ENCODE peak calls at places on chromosomes 4 and X, in six cellular contexts. One of them, this sample, is unnamed.
A peak's percentile ranks its signal among the peaks of the same experiment; 100 is the strongest.

GRCh38 chr4:152180369-152180768 is 355.5 kb downstream of the FBXW7 start:
- DNase-seq in kidney: no peak
- DNase-seq in GM13976: no peak
- DNase-seq in progenitor cell of endocrine pancreas: no peak
- DNase-seq in body of pancreas: no peak
- DNase-seq in activated CD4-positive, alpha-beta T cell treated with anti-CD3 and anti-CD28 coated beads, Interleukin-2, amount 50 U/mL, for 48 hours: no peak
- DNase-seq in this sample: no peak

GRCh38 chr4:161714022-161714751 is 449.6 kb downstream of the FSTL5 start:
- DNase-seq in kidney: no peak
- DNase-seq in GM13976: no peak
- DNase-seq in progenitor cell of endocrine pancreas: no peak
- DNase-seq in body of pancreas: no peak
- DNase-seq in activated CD4-positive, alpha-beta T cell treated with anti-CD3 and anti-CD28 coated beads, Interleukin-2, amount 50 U/mL, for 48 hours: no peak
- DNase-seq in this sample: no peak

GRCh38 chr4:87007345-87008181 is 72.8 kb downstream of the AFF1 start:
- DNase-seq in kidney: peak; percentile 77
- DNase-seq in GM13976: no peak
- DNase-seq in progenitor cell of endocrine pancreas: no peak
- DNase-seq in body of pancreas: peak; percentile 58
- DNase-seq in activated CD4-positive, alpha-beta T cell treated with anti-CD3 and anti-CD28 coated beads, Interleukin-2, amount 50 U/mL, for 48 hours: peak; percentile 53
- DNase-seq in this sample: peak; percentile 66

GRCh38 chr4:96630839-96631238 is 790.9 kb downstream of the PDHA2 start:
- DNase-seq in kidney: no peak
- DNase-seq in GM13976: no peak
- DNase-seq in progenitor cell of endocrine pancreas: no peak
- DNase-seq in body of pancreas: no peak
- DNase-seq in activated CD4-positive, alpha-beta T cell treated with anti-CD3 and anti-CD28 coated beads, Interleukin-2, amount 50 U/mL, for 48 hours: no peak
- DNase-seq in this sample: no peak

GRCh38 chrX:30957753-30958152 is 68.7 kb upstream of the TAB3 start:
- DNase-seq in kidney: no peak
- DNase-seq in GM13976: no peak
- DNase-seq in progenitor cell of endocrine pancreas: no peak
- DNase-seq in body of pancreas: no peak
- DNase-seq in activated CD4-positive, alpha-beta T cell treated with anti-CD3 and anti-CD28 coated beads, Interleukin-2, amount 50 U/mL, for 48 hours: no peak
- DNase-seq in this sample: peak; percentile 45

GRCh38 chrX:2451456-2452316 is 49.1 kb downstream of the DHRSX start:
- DNase-seq in kidney: no peak
- DNase-seq in GM13976: no peak
- DNase-seq in progenitor cell of endocrine pancreas: no peak
- DNase-seq in body of pancreas: no peak
- DNase-seq in activated CD4-positive, alpha-beta T cell treated with anti-CD3 and anti-CD28 coated beads, Interleukin-2, amount 50 U/mL, for 48 hours: no peak
- DNase-seq in this sample: no peak

GRCh38 chr4:147826288-147826646 is 94.4 kb downstream of the ARHGAP10 start:
- DNase-seq in kidney: no peak
- DNase-seq in GM13976: no peak
- DNase-seq in progenitor cell of endocrine pancreas: no peak
- DNase-seq in body of pancreas: peak; percentile 73
- DNase-seq in activated CD4-positive, alpha-beta T cell treated with anti-CD3 and anti-CD28 coated beads, Interleukin-2, amount 50 U/mL, for 48 hours: no peak
- DNase-seq in this sample: no peak

GRCh38 chr4:124641715-124642380 is 70.7 kb downstream of the ANKRD50 start:
- DNase-seq in kidney: no peak
- DNase-seq in GM13976: no peak
- DNase-seq in progenitor cell of endocrine pancreas: no peak
- DNase-seq in body of pancreas: no peak
- DNase-seq in activated CD4-positive, alpha-beta T cell treated with anti-CD3 and anti-CD28 coated beads, Interleukin-2, amount 50 U/mL, for 48 hours: no peak
- DNase-seq in this sample: no peak

GRCh38 chr4:76997454-76997853 is 47.9 kb downstream of the SEPTIN11 start:
- DNase-seq in kidney: no peak
- DNase-seq in GM13976: no peak
- DNase-seq in progenitor cell of endocrine pancreas: no peak
- DNase-seq in body of pancreas: no peak
- DNase-seq in activated CD4-positive, alpha-beta T cell treated with anti-CD3 and anti-CD28 coated beads, Interleukin-2, amount 50 U/mL, for 48 hours: no peak
- DNase-seq in this sample: no peak

GRCh38 chr4:157204634-157205244 is 15.8 kb upstream of the GRIA2 start:
- DNase-seq in kidney: peak; percentile 65
- DNase-seq in GM13976: peak; percentile 57
- DNase-seq in progenitor cell of endocrine pancreas: no peak
- DNase-seq in body of pancreas: peak; percentile 58
- DNase-seq in activated CD4-positive, alpha-beta T cell treated with anti-CD3 and anti-CD28 coated beads, Interleukin-2, amount 50 U/mL, for 48 hours: peak; percentile 25
- DNase-seq in this sample: peak; percentile 9

GRCh38 chr4:164188236-164188635 is 565.7 kb upstream of the SMIM31 start:
- DNase-seq in kidney: peak; percentile 63
- DNase-seq in GM13976: no peak
- DNase-seq in progenitor cell of endocrine pancreas: no peak
- DNase-seq in body of pancreas: no peak
- DNase-seq in activated CD4-positive, alpha-beta T cell treated with anti-CD3 and anti-CD28 coated beads, Interleukin-2, amount 50 U/mL, for 48 hours: no peak
- DNase-seq in this sample: no peak

GRCh38 chr4:140092094-140092820 is 61.7 kb downstream of the MAML3 start:
- DNase-seq in kidney: peak; percentile 73
- DNase-seq in GM13976: no peak
- DNase-seq in progenitor cell of endocrine pancreas: no peak
- DNase-seq in body of pancreas: peak; percentile 30
- DNase-seq in activated CD4-positive, alpha-beta T cell treated with anti-CD3 and anti-CD28 coated beads, Interleukin-2, amount 50 U/mL, for 48 hours: no peak
- DNase-seq in this sample: peak; percentile 71

GRCh38 chr4:80266902-80267380 is 477 bp downstream of the FGF5 start:
- DNase-seq in kidney: no peak
- DNase-seq in GM13976: peak; percentile 24
- DNase-seq in progenitor cell of endocrine pancreas: no peak
- DNase-seq in body of pancreas: no peak
- DNase-seq in activated CD4-positive, alpha-beta T cell treated with anti-CD3 and anti-CD28 coated beads, Interleukin-2, amount 50 U/mL, for 48 hours: no peak
- DNase-seq in this sample: no peak

GRCh38 chr4:1194028-1194900 is 21.9 kb upstream of the SPON2 start:
- DNase-seq in kidney: peak; percentile 92
- DNase-seq in GM13976: peak; percentile 42
- DNase-seq in progenitor cell of endocrine pancreas: no peak
- DNase-seq in body of pancreas: peak; percentile 28
- DNase-seq in activated CD4-positive, alpha-beta T cell treated with anti-CD3 and anti-CD28 coated beads, Interleukin-2, amount 50 U/mL, for 48 hours: no peak
- DNase-seq in this sample: no peak

GRCh38 chr4:55079451-55080173 is 45.8 kb downstream of the KDR start:
- DNase-seq in kidney: no peak
- DNase-seq in GM13976: no peak
- DNase-seq in progenitor cell of endocrine pancreas: no peak
- DNase-seq in body of pancreas: no peak
- DNase-seq in activated CD4-positive, alpha-beta T cell treated with anti-CD3 and anti-CD28 coated beads, Interleukin-2, amount 50 U/mL, for 48 hours: no peak
- DNase-seq in this sample: no peak

GRCh38 chr4:183182873-183183725 is 84.0 kb downstream of the WWC2 start:
- DNase-seq in kidney: no peak
- DNase-seq in GM13976: no peak
- DNase-seq in progenitor cell of endocrine pancreas: no peak
- DNase-seq in body of pancreas: no peak
- DNase-seq in activated CD4-positive, alpha-beta T cell treated with anti-CD3 and anti-CD28 coated beads, Interleukin-2, amount 50 U/mL, for 48 hours: peak; percentile 46
- DNase-seq in this sample: no peak